ENCODE peak calls at places on chromosomes 4 and X, in five cellular contexts. One of them, this sample, is unnamed.

GRCh38 chrX:134528936-134529335 is 69.0 kb downstream of the HPRT1 start:
- DNase-seq in stimulated activated CD8-positive, alpha-beta memory T cell treated with anti-CD3 and anti-CD28 coated beads, Interleukin-15, amount 100 ng/mL, for 4 hours: no peak
- DNase-seq in head of caudate nucleus: no peak
- DNase-seq in lower lobe of right lung: no peak
- DNase-seq in NCI-H1417: no peak
- DNase-seq in this sample: no peak

GRCh38 chr4:85790582-85790981 is 315.6 kb downstream of the ARHGAP24 start:
- DNase-seq in head of caudate nucleus: no peak
- DNase-seq in NCI-H1417: no peak
- DNase-seq in stimulated activated CD8-positive, alpha-beta memory T cell treated with anti-CD3 and anti-CD28 coated beads, Interleukin-15, amount 100 ng/mL, for 4 hours: no peak
- DNase-seq in lower lobe of right lung: no peak
- DNase-seq in this sample: no peak

GRCh38 chr4:113759696-113760093 is 1.8 kb downstream of the CAMK2D start:
- DNase-seq in stimulated activated CD8-positive, alpha-beta memory T cell treated with anti-CD3 and anti-CD28 coated beads, Interleukin-15, amount 100 ng/mL, for 4 hours: no peak
- DNase-seq in NCI-H1417: no peak
- DNase-seq in lower lobe of right lung: no peak
- DNase-seq in head of caudate nucleus: no peak
- DNase-seq in this sample: no peak

GRCh38 chr4:104728380-104729122 is 233.9 kb upstream of the CXXC4 start:
- DNase-seq in NCI-H1417: no peak
- DNase-seq in stimulated activated CD8-positive, alpha-beta memory T cell treated with anti-CD3 and anti-CD28 coated beads, Interleukin-15, amount 100 ng/mL, for 4 hours: no peak
- DNase-seq in lower lobe of right lung: no peak
- DNase-seq in head of caudate nucleus: no peak
- DNase-seq in this sample: no peak

GRCh38 chr4:80694178-80694577 is 336.3 kb upstream of the BMP3 start:
- DNase-seq in stimulated activated CD8-positive, alpha-beta memory T cell treated with anti-CD3 and anti-CD28 coated beads, Interleukin-15, amount 100 ng/mL, for 4 hours: no peak
- DNase-seq in lower lobe of right lung: no peak
- DNase-seq in NCI-H1417: no peak
- DNase-seq in head of caudate nucleus: no peak
- DNase-seq in this sample: no peak

GRCh38 chrX:119055650-119056049 is 17.1 kb upstream of the CT47C1 start:
- DNase-seq in lower lobe of right lung: no peak
- DNase-seq in stimulated activated CD8-positive, alpha-beta memory T cell treated with anti-CD3 and anti-CD28 coated beads, Interleukin-15, amount 100 ng/mL, for 4 hours: no peak
- DNase-seq in NCI-H1417: no peak
- DNase-seq in head of caudate nucleus: no peak
- DNase-seq in this sample: no peak

GRCh38 chr4:7155611-7156071 is 36.7 kb upstream of the SORCS2 start:
- DNase-seq in stimulated activated CD8-positive, alpha-beta memory T cell treated with anti-CD3 and anti-CD28 coated beads, Interleukin-15, amount 100 ng/mL, for 4 hours: no peak
- DNase-seq in lower lobe of right lung: peak
- DNase-seq in NCI-H1417: no peak
- DNase-seq in head of caudate nucleus: peak
- DNase-seq in this sample: peak

GRCh38 chr4:56637791-56638190 is 43.3 kb downstream of the HOPX start:
- DNase-seq in lower lobe of right lung: no peak
- DNase-seq in stimulated activated CD8-positive, alpha-beta memory T cell treated with anti-CD3 and anti-CD28 coated beads, Interleukin-15, amount 100 ng/mL, for 4 hours: no peak
- DNase-seq in NCI-H1417: no peak
- DNase-seq in head of caudate nucleus: no peak
- DNase-seq in this sample: no peak

GRCh38 chr4:83043801-83044407 is 8.9 kb downstream of the COPS4 start:
- DNase-seq in lower lobe of right lung: no peak
- DNase-seq in NCI-H1417: no peak
- DNase-seq in head of caudate nucleus: no peak
- DNase-seq in stimulated activated CD8-positive, alpha-beta memory T cell treated with anti-CD3 and anti-CD28 coated beads, Interleukin-15, amount 100 ng/mL, for 4 hours: no peak
- DNase-seq in this sample: no peak

GRCh38 chrX:79081895-79082512 is 62.5 kb upstream of the GPR174 start:
- DNase-seq in NCI-H1417: no peak
- DNase-seq in lower lobe of right lung: no peak
- DNase-seq in head of caudate nucleus: no peak
- DNase-seq in stimulated activated CD8-positive, alpha-beta memory T cell treated with anti-CD3 and anti-CD28 coated beads, Interleukin-15, amount 100 ng/mL, for 4 hours: no peak
- DNase-seq in this sample: no peak

GRCh38 chr4:163484906-163485305 is 9.6 kb upstream of the TMA16 start:
- DNase-seq in stimulated activated CD8-positive, alpha-beta memory T cell treated with anti-CD3 and anti-CD28 coated beads, Interleukin-15, amount 100 ng/mL, for 4 hours: peak
- DNase-seq in NCI-H1417: peak
- DNase-seq in lower lobe of right lung: no peak
- DNase-seq in head of caudate nucleus: no peak
- DNase-seq in this sample: no peak

GRCh38 chrX:123481908-123482873 is 250.7 kb downstream of the THOC2 start:
- DNase-seq in stimulated activated CD8-positive, alpha-beta memory T cell treated with anti-CD3 and anti-CD28 coated beads, Interleukin-15, amount 100 ng/mL, for 4 hours: no peak
- DNase-seq in lower lobe of right lung: no peak
- DNase-seq in NCI-H1417: no peak
- DNase-seq in head of caudate nucleus: no peak
- DNase-seq in this sample: no peak

GRCh38 chrX:7552758-7553157 is 290.2 kb upstream of the VCX start:
- DNase-seq in stimulated activated CD8-positive, alpha-beta memory T cell treated with anti-CD3 and anti-CD28 coated beads, Interleukin-15, amount 100 ng/mL, for 4 hours: no peak
- DNase-seq in lower lobe of right lung: no peak
- DNase-seq in NCI-H1417: no peak
- DNase-seq in head of caudate nucleus: no peak
- DNase-seq in this sample: no peak

GRCh38 chrX:3757510-3758025 is 44.1 kb upstream of the PRKX start:
- DNase-seq in head of caudate nucleus: no peak
- DNase-seq in stimulated activated CD8-positive, alpha-beta memory T cell treated with anti-CD3 and anti-CD28 coated beads, Interleukin-15, amount 100 ng/mL, for 4 hours: no peak
- DNase-seq in NCI-H1417: no peak
- DNase-seq in lower lobe of right lung: no peak
- DNase-seq in this sample: no peak

GRCh38 chr4:110091426-110091825 is 107.0 kb downstream of the ELOVL6 start:
- DNase-seq in head of caudate nucleus: no peak
- DNase-seq in stimulated activated CD8-positive, alpha-beta memory T cell treated with anti-CD3 and anti-CD28 coated beads, Interleukin-15, amount 100 ng/mL, for 4 hours: no peak
- DNase-seq in lower lobe of right lung: no peak
- DNase-seq in NCI-H1417: no peak
- DNase-seq in this sample: no peak

GRCh38 chr4:141248029-141248428 is 27.3 kb downstream of the ZNF330 start:
- DNase-seq in head of caudate nucleus: no peak
- DNase-seq in lower lobe of right lung: peak
- DNase-seq in stimulated activated CD8-positive, alpha-beta memory T cell treated with anti-CD3 and anti-CD28 coated beads, Interleukin-15, amount 100 ng/mL, for 4 hours: no peak
- DNase-seq in NCI-H1417: no peak
- DNase-seq in this sample: no peak

GRCh38 chrX:43753637-43754036 is 97.5 kb downstream of the MAOA start:
- DNase-seq in NCI-H1417: no peak
- DNase-seq in lower lobe of right lung: no peak
- DNase-seq in head of caudate nucleus: no peak
- DNase-seq in stimulated activated CD8-positive, alpha-beta memory T cell treated with anti-CD3 and anti-CD28 coated beads, Interleukin-15, amount 100 ng/mL, for 4 hours: no peak
- DNase-seq in this sample: no peak

GRCh38 chr4:19580090-19580489 is 671.6 kb upstream of the SLIT2 start:
- DNase-seq in lower lobe of right lung: no peak
- DNase-seq in head of caudate nucleus: no peak
- DNase-seq in NCI-H1417: no peak
- DNase-seq in stimulated activated CD8-positive, alpha-beta memory T cell treated with anti-CD3 and anti-CD28 coated beads, Interleukin-15, amount 100 ng/mL, for 4 hours: no peak
- DNase-seq in this sample: no peak

GRCh38 chr4:176339936-176340761 is 20.4 kb downstream of the SPCS3 start:
- DNase-seq in lower lobe of right lung: no peak
- DNase-seq in NCI-H1417: no peak
- DNase-seq in stimulated activated CD8-positive, alpha-beta memory T cell treated with anti-CD3 and anti-CD28 coated beads, Interleukin-15, amount 100 ng/mL, for 4 hours: no peak
- DNase-seq in head of caudate nucleus: no peak
- DNase-seq in this sample: no peak

GRCh38 chr4:96170198-96170597 is 330.3 kb downstream of the PDHA2 start:
- DNase-seq in stimulated activated CD8-positive, alpha-beta memory T cell treated with anti-CD3 and anti-CD28 coated beads, Interleukin-15, amount 100 ng/mL, for 4 hours: no peak
- DNase-seq in NCI-H1417: no peak
- DNase-seq in lower lobe of right lung: no peak
- DNase-seq in head of caudate nucleus: no peak
- DNase-seq in this sample: peak

GRCh38 chr4:815464-816146 is 10.3 kb downstream of the CPLX1 start:
- DNase-seq in head of caudate nucleus: no peak
- DNase-seq in NCI-H1417: peak
- DNase-seq in stimulated activated CD8-positive, alpha-beta memory T cell treated with anti-CD3 and anti-CD28 coated beads, Interleukin-15, amount 100 ng/mL, for 4 hours: no peak
- DNase-seq in lower lobe of right lung: peak
- DNase-seq in this sample: peak

GRCh38 chr4:136922066-136922465 is 610.2 kb downstream of the PCDH18 start:
- DNase-seq in lower lobe of right lung: no peak
- DNase-seq in stimulated activated CD8-positive, alpha-beta memory T cell treated with anti-CD3 and anti-CD28 coated beads, Interleukin-15, amount 100 ng/mL, for 4 hours: no peak
- DNase-seq in head of caudate nucleus: no peak
- DNase-seq in NCI-H1417: no peak
- DNase-seq in this sample: no peak

GRCh38 chr4:70902577-70903281 is 560 bp downstream of the MOB1B start:
- DNase-seq in stimulated activated CD8-positive, alpha-beta memory T cell treated with anti-CD3 and anti-CD28 coated beads, Interleukin-15, amount 100 ng/mL, for 4 hours: no peak
- DNase-seq in lower lobe of right lung: no peak
- DNase-seq in head of caudate nucleus: peak
- DNase-seq in NCI-H1417: no peak
- DNase-seq in this sample: no peak

GRCh38 chr4:137608085-137608484 is 75.8 kb upstream of the PCDH18 start:
- DNase-seq in stimulated activated CD8-positive, alpha-beta memory T cell treated with anti-CD3 and anti-CD28 coated beads, Interleukin-15, amount 100 ng/mL, for 4 hours: no peak
- DNase-seq in head of caudate nucleus: no peak
- DNase-seq in NCI-H1417: no peak
- DNase-seq in lower lobe of right lung: no peak
- DNase-seq in this sample: no peak

GRCh38 chr4:128061566-128062536 is 739 bp downstream of the LARP1B start:
- DNase-seq in head of caudate nucleus: peak
- DNase-seq in lower lobe of right lung: peak
- DNase-seq in NCI-H1417: peak
- DNase-seq in stimulated activated CD8-positive, alpha-beta memory T cell treated with anti-CD3 and anti-CD28 coated beads, Interleukin-15, amount 100 ng/mL, for 4 hours: peak
- DNase-seq in this sample: peak

GRCh38 chr4:82415922-82416365 is 14.3 kb downstream of the HNRNPDL start:
- DNase-seq in stimulated activated CD8-positive, alpha-beta memory T cell treated with anti-CD3 and anti-CD28 coated beads, Interleukin-15, amount 100 ng/mL, for 4 hours: no peak
- DNase-seq in lower lobe of right lung: no peak
- DNase-seq in head of caudate nucleus: no peak
- DNase-seq in NCI-H1417: no peak
- DNase-seq in this sample: no peak

GRCh38 chrX:9678215-9678980 is 87.2 kb downstream of the GPR143 start:
- DNase-seq in stimulated activated CD8-positive, alpha-beta memory T cell treated with anti-CD3 and anti-CD28 coated beads, Interleukin-15, amount 100 ng/mL, for 4 hours: no peak
- DNase-seq in lower lobe of right lung: no peak
- DNase-seq in head of caudate nucleus: no peak
- DNase-seq in NCI-H1417: no peak
- DNase-seq in this sample: no peak

GRCh38 chr4:153497988-153498967 is 32.1 kb downstream of the TMEM131L start:
- DNase-seq in head of caudate nucleus: peak
- DNase-seq in lower lobe of right lung: no peak
- DNase-seq in NCI-H1417: no peak
- DNase-seq in stimulated activated CD8-positive, alpha-beta memory T cell treated with anti-CD3 and anti-CD28 coated beads, Interleukin-15, amount 100 ng/mL, for 4 hours: no peak
- DNase-seq in this sample: no peak

GRCh38 chr4:6329478-6330383 is 60.1 kb downstream of the WFS1 start:
- DNase-seq in head of caudate nucleus: no peak
- DNase-seq in lower lobe of right lung: no peak
- DNase-seq in stimulated activated CD8-positive, alpha-beta memory T cell treated with anti-CD3 and anti-CD28 coated beads, Interleukin-15, amount 100 ng/mL, for 4 hours: no peak
- DNase-seq in NCI-H1417: no peak
- DNase-seq in this sample: no peak

GRCh38 chr4:82921795-82922194 is 21.3 kb downstream of the THAP9 start:
- DNase-seq in NCI-H1417: no peak
- DNase-seq in head of caudate nucleus: no peak
- DNase-seq in stimulated activated CD8-positive, alpha-beta memory T cell treated with anti-CD3 and anti-CD28 coated beads, Interleukin-15, amount 100 ng/mL, for 4 hours: no peak
- DNase-seq in lower lobe of right lung: no peak
- DNase-seq in this sample: no peak